ENCODE peak calls at places on chromosomes 5 and 9, in six cellular contexts. One of them, this sample, is unnamed.
A peak's percentile ranks its signal among the peaks of the same experiment; 100 is the strongest.

GRCh38 chr9:130901498-130902203 is 5.0 kb upstream of the QRFP start:
- DNase-seq in psoas muscle: no peak
- DNase-seq in breast epithelium: no peak
- DNase-seq in adrenal gland: no peak
- DNase-seq in NT2/D1: no peak
- DNase-seq in testis: no peak
- DNase-seq in this sample: no peak

GRCh38 chr5:26563979-26564378 is 474.4 kb downstream of the CDH9 start:
- DNase-seq in adrenal gland: no peak
- DNase-seq in breast epithelium: no peak
- DNase-seq in NT2/D1: no peak
- DNase-seq in testis: no peak
- DNase-seq in psoas muscle: no peak
- DNase-seq in this sample: no peak

GRCh38 chr9:106888992-106889631 is 26.1 kb downstream of the ZNF462 start:
- DNase-seq in testis: no peak
- DNase-seq in psoas muscle: no peak
- DNase-seq in NT2/D1: no peak
- DNase-seq in adrenal gland: no peak
- DNase-seq in breast epithelium: no peak
- DNase-seq in this sample: no peak

GRCh38 chr5:107640568-107640967 is 30.2 kb downstream of the EFNA5 start:
- DNase-seq in breast epithelium: no peak
- DNase-seq in adrenal gland: no peak
- DNase-seq in NT2/D1: no peak
- DNase-seq in testis: no peak
- DNase-seq in psoas muscle: no peak
- DNase-seq in this sample: no peak

GRCh38 chr5:156893517-156893916 is 43.4 kb downstream of the PPP1R2B start:
- DNase-seq in breast epithelium: no peak
- DNase-seq in testis: no peak
- DNase-seq in psoas muscle: no peak
- DNase-seq in adrenal gland: no peak
- DNase-seq in NT2/D1: no peak
- DNase-seq in this sample: no peak

GRCh38 chr9:116190997-116191396 is 37.4 kb downstream of the PAPPA start:
- DNase-seq in psoas muscle: no peak
- DNase-seq in NT2/D1: no peak
- DNase-seq in testis: no peak
- DNase-seq in breast epithelium: no peak
- DNase-seq in adrenal gland: no peak
- DNase-seq in this sample: no peak

GRCh38 chr9:77016111-77016525 is 3.3 kb upstream of the FOXB2 start:
- DNase-seq in testis: peak; percentile 15
- DNase-seq in psoas muscle: no peak
- DNase-seq in NT2/D1: no peak
- DNase-seq in adrenal gland: no peak
- DNase-seq in breast epithelium: no peak
- DNase-seq in this sample: peak; percentile 55

GRCh38 chr5:17305964-17306725 is 88.7 kb downstream of the BASP1 start:
- DNase-seq in adrenal gland: peak; percentile 32
- DNase-seq in testis: no peak
- DNase-seq in psoas muscle: no peak
- DNase-seq in NT2/D1: no peak
- DNase-seq in breast epithelium: no peak
- DNase-seq in this sample: no peak

GRCh38 chr9:124887832-124888231 is 25.9 kb downstream of the ARPC5L start:
- DNase-seq in adrenal gland: no peak
- DNase-seq in breast epithelium: no peak
- DNase-seq in testis: no peak
- DNase-seq in psoas muscle: no peak
- DNase-seq in NT2/D1: no peak
- DNase-seq in this sample: no peak

GRCh38 chr9:95981741-95982390 is 106.4 kb downstream of the ERCC6L2 start:
- DNase-seq in NT2/D1: no peak
- DNase-seq in psoas muscle: no peak
- DNase-seq in adrenal gland: no peak
- DNase-seq in testis: no peak
- DNase-seq in breast epithelium: no peak
- DNase-seq in this sample: no peak

GRCh38 chr5:135697251-135697958 is 118.6 kb upstream of the CXCL14 start:
- DNase-seq in psoas muscle: no peak
- DNase-seq in NT2/D1: no peak
- DNase-seq in breast epithelium: no peak
- DNase-seq in adrenal gland: peak; percentile 2
- DNase-seq in testis: no peak
- DNase-seq in this sample: peak; percentile 84

GRCh38 chr5:9401786-9402472 is 143.9 kb downstream of the SEMA5A start:
- DNase-seq in NT2/D1: no peak
- DNase-seq in testis: no peak
- DNase-seq in adrenal gland: no peak
- DNase-seq in psoas muscle: no peak
- DNase-seq in breast epithelium: no peak
- DNase-seq in this sample: no peak

GRCh38 chr9:133103183-133103986 is 17.7 kb downstream of the RALGDS start:
- DNase-seq in psoas muscle: peak; percentile 88
- DNase-seq in NT2/D1: no peak
- DNase-seq in adrenal gland: peak; percentile 82
- DNase-seq in breast epithelium: no peak
- DNase-seq in testis: peak; percentile 71
- DNase-seq in this sample: no peak

GRCh38 chr5:1385395-1386273 is 40.7 kb upstream of the CLPTM1L start:
- DNase-seq in breast epithelium: peak; percentile 82
- DNase-seq in testis: peak; percentile 89
- DNase-seq in psoas muscle: peak; percentile 89
- DNase-seq in NT2/D1: no peak
- DNase-seq in adrenal gland: peak; percentile 90
- DNase-seq in this sample: peak; percentile 95

GRCh38 chr5:22341406-22341805 is 511.7 kb downstream of the CDH12 start:
- DNase-seq in psoas muscle: no peak
- DNase-seq in adrenal gland: no peak
- DNase-seq in NT2/D1: no peak
- DNase-seq in testis: no peak
- DNase-seq in breast epithelium: no peak
- DNase-seq in this sample: no peak

GRCh38 chr5:87572092-87572491 is 159.4 kb upstream of the CCNH start:
- DNase-seq in psoas muscle: no peak
- DNase-seq in adrenal gland: no peak
- DNase-seq in breast epithelium: no peak
- DNase-seq in testis: no peak
- DNase-seq in NT2/D1: no peak
- DNase-seq in this sample: no peak

GRCh38 chr5:74945561-74946165 is 79.5 kb upstream of the FAM169A start:
- DNase-seq in breast epithelium: no peak
- DNase-seq in NT2/D1: no peak
- DNase-seq in adrenal gland: no peak
- DNase-seq in testis: no peak
- DNase-seq in psoas muscle: no peak
- DNase-seq in this sample: no peak

GRCh38 chr9:105413486-105414068 is 34.3 kb upstream of the FSD1L start:
- DNase-seq in breast epithelium: no peak
- DNase-seq in testis: peak; percentile 53
- DNase-seq in adrenal gland: no peak
- DNase-seq in NT2/D1: peak; percentile 43
- DNase-seq in psoas muscle: no peak
- DNase-seq in this sample: no peak

GRCh38 chr5:141121563-141121962 is at the start of gene PCDHB4:
- DNase-seq in NT2/D1: peak; percentile 16
- DNase-seq in breast epithelium: no peak
- DNase-seq in adrenal gland: no peak
- DNase-seq in psoas muscle: peak; percentile 61
- DNase-seq in testis: peak; percentile 67
- DNase-seq in this sample: no peak

GRCh38 chr9:130451004-130451390 is 6.2 kb downstream of the ASS1 start:
- DNase-seq in breast epithelium: no peak
- DNase-seq in adrenal gland: peak; percentile 38
- DNase-seq in NT2/D1: no peak
- DNase-seq in psoas muscle: no peak
- DNase-seq in testis: no peak
- DNase-seq in this sample: no peak

GRCh38 chr9:135888766-135889394 is 18.5 kb downstream of the CAMSAP1 start:
- DNase-seq in testis: no peak
- DNase-seq in adrenal gland: no peak
- DNase-seq in breast epithelium: no peak
- DNase-seq in psoas muscle: no peak
- DNase-seq in NT2/D1: no peak
- DNase-seq in this sample: no peak

GRCh38 chr9:2389404-2389803 is 232.2 kb upstream of the VLDLR start:
- DNase-seq in adrenal gland: no peak
- DNase-seq in psoas muscle: no peak
- DNase-seq in breast epithelium: no peak
- DNase-seq in testis: no peak
- DNase-seq in NT2/D1: no peak
- DNase-seq in this sample: no peak

GRCh38 chr9:19229725-19230355 is 653 bp upstream of the DENND4C start:
- DNase-seq in psoas muscle: no peak
- DNase-seq in adrenal gland: peak; percentile 73
- DNase-seq in breast epithelium: no peak
- DNase-seq in testis: peak; percentile 79
- DNase-seq in NT2/D1: peak; percentile 54
- DNase-seq in this sample: peak; percentile 95

GRCh38 chr5:130109152-130109551 is 204.9 kb downstream of the CHSY3 start:
- DNase-seq in adrenal gland: no peak
- DNase-seq in testis: no peak
- DNase-seq in breast epithelium: no peak
- DNase-seq in psoas muscle: no peak
- DNase-seq in NT2/D1: peak; percentile 16
- DNase-seq in this sample: no peak

GRCh38 chr9:6367128-6367741 is 39.1 kb downstream of the TPD52L3 start:
- DNase-seq in psoas muscle: no peak
- DNase-seq in adrenal gland: no peak
- DNase-seq in NT2/D1: no peak
- DNase-seq in breast epithelium: no peak
- DNase-seq in testis: no peak
- DNase-seq in this sample: no peak

DNA sequence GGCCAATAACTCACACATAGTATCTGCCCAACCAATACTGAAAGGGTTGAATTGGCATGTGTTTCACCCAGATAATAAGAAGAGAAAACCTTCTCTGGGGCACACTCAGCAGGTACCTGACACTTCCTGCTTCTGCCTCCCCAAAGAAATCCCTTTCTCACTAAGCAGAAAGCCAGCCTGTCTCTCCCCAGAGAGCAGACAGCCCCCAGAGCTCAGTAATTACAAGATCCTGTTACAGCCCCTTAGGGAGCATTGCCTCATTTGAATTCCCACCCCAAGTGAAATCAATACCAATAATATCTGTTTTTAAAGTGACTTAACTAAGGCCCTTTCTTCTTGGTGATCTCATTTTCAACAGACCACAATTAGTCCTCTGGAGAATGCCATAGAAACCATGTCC is 38.5 kb upstream of the FOXI1 start:
- DNase-seq in psoas muscle: no peak
- DNase-seq in breast epithelium: no peak
- DNase-seq in NT2/D1: no peak
- DNase-seq in testis: no peak
- DNase-seq in adrenal gland: no peak
- DNase-seq in this sample: no peak
- H3K36me3 ChIP-seq in psoas muscle: no peaks in the 10 kb centered on the region
- H3K36me3 ChIP-seq in breast epithelium: no peaks in the 10 kb centered on the region
- H3K36me3 ChIP-seq in NT2/D1: no peaks in the 10 kb centered on the region
- H3K36me3 ChIP-seq in testis: no peaks in the 10 kb centered on the region
- H3K36me3 ChIP-seq in adrenal gland: no peaks in the 10 kb centered on the region
- H3K36me3 ChIP-seq in this sample: no peaks in the 10 kb centered on the region

DNA sequence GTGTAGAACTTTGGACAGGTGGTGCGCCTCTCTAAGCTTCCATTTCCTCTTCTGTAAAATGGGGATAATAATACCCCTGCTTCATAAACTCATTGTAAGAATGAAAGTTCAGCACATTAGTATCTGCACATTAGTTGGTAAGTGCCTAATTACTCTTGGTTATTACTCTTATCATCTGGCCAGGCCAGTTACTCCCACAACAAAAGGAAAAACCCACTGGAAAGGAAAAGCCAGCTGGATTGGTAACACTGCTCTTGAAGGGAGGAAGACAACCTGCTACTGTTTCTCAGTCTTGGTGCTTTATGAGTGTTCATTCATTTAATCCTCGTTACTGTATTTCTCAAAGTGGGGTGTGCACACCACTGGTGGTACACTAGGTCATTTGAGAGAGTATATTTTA is 251.4 kb downstream of the ARHGAP26 start:
- DNase-seq in testis: no peak
- DNase-seq in adrenal gland: no peak
- DNase-seq in breast epithelium: no peak
- DNase-seq in NT2/D1: no peak
- DNase-seq in psoas muscle: no peak
- DNase-seq in this sample: no peak
- H3K4me1 ChIP-seq in testis: no peaks in the 10 kb centered on the region
- H3K4me1 ChIP-seq in adrenal gland: peaks cover 22% of the 10 kb centered on the region
- H3K4me1 ChIP-seq in breast epithelium: no peaks in the 10 kb centered on the region
- H3K4me1 ChIP-seq in NT2/D1: peaks cover 4% of the 10 kb centered on the region
- H3K4me1 ChIP-seq in psoas muscle: peaks cover 58% of the 10 kb centered on the region
- H3K4me1 ChIP-seq in this sample: peaks cover 33% of the 10 kb centered on the region

GRCh38 chr9:137583347-137583746 is 4.6 kb upstream of the DPH7 start:
- DNase-seq in testis: no peak
- DNase-seq in psoas muscle: no peak
- DNase-seq in NT2/D1: no peak
- DNase-seq in adrenal gland: no peak
- DNase-seq in breast epithelium: no peak
- DNase-seq in this sample: no peak
- H3K36me3 ChIP-seq in testis: no peaks in the 10 kb centered on the region
- H3K36me3 ChIP-seq in psoas muscle: peaks cover 3% of the 10 kb centered on the region
- H3K36me3 ChIP-seq in NT2/D1: peaks cover 83% of the 10 kb centered on the region
- H3K36me3 ChIP-seq in adrenal gland: no peaks in the 10 kb centered on the region
- H3K36me3 ChIP-seq in breast epithelium: no peaks in the 10 kb centered on the region
- H3K36me3 ChIP-seq in this sample: peaks cover 72% of the 10 kb centered on the region

GRCh38 chr9:121169094-121169601 is 32.5 kb downstream of the RAB14 start:
- DNase-seq in psoas muscle: no peak
- DNase-seq in NT2/D1: no peak
- DNase-seq in breast epithelium: no peak
- DNase-seq in testis: peak; percentile 26
- DNase-seq in adrenal gland: no peak
- DNase-seq in this sample: no peak

GRCh38 chr9:121171236-121171635 is 30.4 kb downstream of the RAB14 start:
- DNase-seq in NT2/D1: no peak
- DNase-seq in psoas muscle: no peak
- DNase-seq in breast epithelium: no peak
- DNase-seq in adrenal gland: no peak
- DNase-seq in testis: no peak
- DNase-seq in this sample: no peak

GRCh38 chr9:121172726-121173487 is 28.8 kb downstream of the RAB14 start:
- DNase-seq in adrenal gland: no peak
- DNase-seq in psoas muscle: no peak
- DNase-seq in NT2/D1: no peak
- DNase-seq in breast epithelium: no peak
- DNase-seq in testis: no peak
- DNase-seq in this sample: no peak

GRCh38 chr9:121178676-121179372 is 22.8 kb downstream of the RAB14 start:
- DNase-seq in testis: no peak
- DNase-seq in adrenal gland: no peak
- DNase-seq in breast epithelium: no peak
- DNase-seq in psoas muscle: no peak
- DNase-seq in NT2/D1: no peak
- DNase-seq in this sample: no peak

DNA sequence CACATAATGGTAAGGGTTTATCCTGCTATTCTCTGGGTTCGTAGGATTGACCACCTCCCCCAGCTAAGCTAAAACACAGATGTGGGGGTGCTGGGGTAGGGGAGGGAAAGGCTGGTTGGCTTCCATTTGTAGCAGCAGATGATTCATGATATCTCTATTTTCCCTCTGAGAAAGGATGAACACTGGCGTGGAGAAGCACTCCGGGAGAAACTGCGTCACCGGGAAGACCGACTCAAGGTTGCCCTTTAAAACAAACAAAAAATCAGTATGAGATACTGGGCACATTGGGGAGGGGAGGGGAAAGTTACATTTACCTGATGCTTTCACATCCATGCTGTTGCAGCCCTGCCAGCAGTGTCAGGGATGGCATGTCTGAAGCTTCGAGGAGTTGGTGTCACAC is 28.2 kb downstream of the RAB14 start:
- DNase-seq in NT2/D1: no peak
- DNase-seq in breast epithelium: no peak
- DNase-seq in testis: no peak
- DNase-seq in psoas muscle: no peak
- DNase-seq in adrenal gland: peak; percentile 48
- DNase-seq in this sample: no peak
- H3K4me1 ChIP-seq in NT2/D1: no peaks in the 10 kb centered on the region
- H3K4me1 ChIP-seq in breast epithelium: no peaks in the 10 kb centered on the region
- H3K4me1 ChIP-seq in testis: no peaks in the 10 kb centered on the region
- H3K4me1 ChIP-seq in psoas muscle: no peaks in the 10 kb centered on the region
- H3K4me1 ChIP-seq in adrenal gland: no peaks in the 10 kb centered on the region
- H3K4me1 ChIP-seq in this sample: no peaks in the 10 kb centered on the region

This sample was measured in esophagus muscularis mucosa.